ENCODE peak calls at places on chromosome 1, in nine cellular contexts. One of them, this sample, is unnamed.
A peak's percentile ranks its signal among the peaks of the same experiment; 100 is the strongest.

GRCh38 chr1:234326493-234327366 is 46.5 kb upstream of the COA6 start:
- DNase-seq in iris pigment epithelial cell: peak; percentile 38
- DNase-seq in NCI-H1436: peak; percentile 66
- DNase-seq in choroid plexus epithelial cell: peak; percentile 62
- DNase-seq in ACHN: peak; percentile 60
- DNase-seq in neural progenitor cell: peak; percentile 80
- DNase-seq in stimulated activated CD4-positive, alpha-beta T cell treated with anti-CD3 and anti-CD28 coated beads, Interleukin-15, amount 100 ng/mL, for 1 hour: peak; percentile 57
- DNase-seq in NAMALWA: peak; percentile 69
- DNase-seq in body of pancreas: peak; percentile 60
- DNase-seq in this sample: peak; percentile 54

GRCh38 chr1:237411621-237412020 is 369.6 kb downstream of the RYR2 start:
- DNase-seq in iris pigment epithelial cell: no peak
- DNase-seq in NCI-H1436: no peak
- DNase-seq in choroid plexus epithelial cell: no peak
- DNase-seq in ACHN: no peak
- DNase-seq in neural progenitor cell: no peak
- DNase-seq in stimulated activated CD4-positive, alpha-beta T cell treated with anti-CD3 and anti-CD28 coated beads, Interleukin-15, amount 100 ng/mL, for 1 hour: no peak
- DNase-seq in NAMALWA: no peak
- DNase-seq in body of pancreas: no peak
- DNase-seq in this sample: no peak

GRCh38 chr1:160171352-160171751 is 19.0 kb upstream of the CASQ1 start:
- DNase-seq in iris pigment epithelial cell: peak; percentile 24
- DNase-seq in NCI-H1436: no peak
- DNase-seq in choroid plexus epithelial cell: peak; percentile 52
- DNase-seq in ACHN: peak; percentile 10
- DNase-seq in neural progenitor cell: no peak
- DNase-seq in stimulated activated CD4-positive, alpha-beta T cell treated with anti-CD3 and anti-CD28 coated beads, Interleukin-15, amount 100 ng/mL, for 1 hour: no peak
- DNase-seq in NAMALWA: no peak
- DNase-seq in body of pancreas: no peak
- DNase-seq in this sample: no peak

GRCh38 chr1:56537660-56538059 is 41.7 kb downstream of the PLPP3 start:
- DNase-seq in iris pigment epithelial cell: no peak
- DNase-seq in NCI-H1436: no peak
- DNase-seq in choroid plexus epithelial cell: no peak
- DNase-seq in ACHN: no peak
- DNase-seq in neural progenitor cell: no peak
- DNase-seq in stimulated activated CD4-positive, alpha-beta T cell treated with anti-CD3 and anti-CD28 coated beads, Interleukin-15, amount 100 ng/mL, for 1 hour: no peak
- DNase-seq in NAMALWA: no peak
- DNase-seq in body of pancreas: no peak
- DNase-seq in this sample: no peak

GRCh38 chr1:115666702-115667101 is 24.9 kb downstream of the VANGL1 start:
- DNase-seq in iris pigment epithelial cell: no peak
- DNase-seq in NCI-H1436: no peak
- DNase-seq in choroid plexus epithelial cell: no peak
- DNase-seq in ACHN: no peak
- DNase-seq in neural progenitor cell: no peak
- DNase-seq in stimulated activated CD4-positive, alpha-beta T cell treated with anti-CD3 and anti-CD28 coated beads, Interleukin-15, amount 100 ng/mL, for 1 hour: no peak
- DNase-seq in NAMALWA: no peak
- DNase-seq in body of pancreas: peak; percentile 69
- DNase-seq in this sample: no peak

GRCh38 chr1:32247452-32247851 is 430 bp downstream of the FAM167B start:
- DNase-seq in iris pigment epithelial cell: no peak
- DNase-seq in NCI-H1436: no peak
- DNase-seq in choroid plexus epithelial cell: no peak
- DNase-seq in ACHN: no peak
- DNase-seq in neural progenitor cell: no peak
- DNase-seq in stimulated activated CD4-positive, alpha-beta T cell treated with anti-CD3 and anti-CD28 coated beads, Interleukin-15, amount 100 ng/mL, for 1 hour: no peak
- DNase-seq in NAMALWA: no peak
- DNase-seq in body of pancreas: no peak
- DNase-seq in this sample: no peak

GRCh38 chr1:234114648-234115307 is 210.3 kb downstream of the SLC35F3 start:
- DNase-seq in iris pigment epithelial cell: peak; percentile 45
- DNase-seq in NCI-H1436: peak; percentile 65
- DNase-seq in choroid plexus epithelial cell: peak; percentile 67
- DNase-seq in ACHN: peak; percentile 70
- DNase-seq in neural progenitor cell: peak; percentile 75
- DNase-seq in stimulated activated CD4-positive, alpha-beta T cell treated with anti-CD3 and anti-CD28 coated beads, Interleukin-15, amount 100 ng/mL, for 1 hour: no peak
- DNase-seq in NAMALWA: peak; percentile 61
- DNase-seq in body of pancreas: peak; percentile 33
- DNase-seq in this sample: no peak

GRCh38 chr1:220769205-220769604 is 17.5 kb upstream of the MTARC1 start:
- DNase-seq in iris pigment epithelial cell: no peak
- DNase-seq in NCI-H1436: no peak
- DNase-seq in choroid plexus epithelial cell: no peak
- DNase-seq in ACHN: no peak
- DNase-seq in neural progenitor cell: no peak
- DNase-seq in stimulated activated CD4-positive, alpha-beta T cell treated with anti-CD3 and anti-CD28 coated beads, Interleukin-15, amount 100 ng/mL, for 1 hour: no peak
- DNase-seq in NAMALWA: no peak
- DNase-seq in body of pancreas: no peak
- DNase-seq in this sample: no peak